ENCODE peak calls at places on chromosome 4, in nine cellular contexts. Z is upper lobe of right lung, L is NCI-H2171 treated with DMSO at 0.1 percent for 48 hours, M is T-helper 2 cell, P is EL, F is anterior cingulate cortex, A is COR-L47, R is lung, B is AML-193. X is an unnamed sample.

GRCh38 chr4:6942238-6942800 is 32.7 kb downstream of the TBC1D14 start:
- DNase-seq in L (no peak), F (no peak), B (peak; percentile 87), M (peak; percentile 58), P (peak; percentile 91), R (peak; percentile 39), A (no peak), Z (no peak), X (no peak)

GRCh38 chr4:6324999-6325790 is 55.5 kb downstream of the WFS1 start:
- DNase-seq in Z (peak; percentile 82), P (no peak), M (no peak), B (peak; percentile 4), A (no peak), R (peak; percentile 64), F (no peak), L (no peak), X (no peak)

GRCh38 chr4:1775731-1776500 is 17.2 kb upstream of the FGFR3 start:
- DNase-seq in Z (no peak), L (no peak), A (no peak), B (no peak), F (no peak), P (peak; percentile 55), M (no peak), R (no peak), X (no peak)

GRCh38 chr4:111813565-111814140 is 331.6 kb upstream of the FAM241A start:
- DNase-seq in R (no peak), L (no peak), M (no peak), Z (no peak), B (no peak), A (peak; percentile 25), F (no peak), P (no peak), X (peak; percentile 60)

GRCh38 chr4:87375719-87376291 is 15.2 kb downstream of the HSD17B11 start:
- DNase-seq in F (no peak), R (no peak), B (peak; percentile 52), P (peak; percentile 63), A (peak; percentile 32), M (no peak), L (no peak), Z (no peak), X (peak; percentile 38)

GRCh38 chr4:183945741-183946140 is 40.6 kb downstream of the STOX2 start:
- DNase-seq in F (no peak), M (no peak), Z (no peak), A (no peak), R (no peak), B (no peak), L (no peak), P (no peak), X (no peak)

GRCh38 chr4:96955226-96955625 is 1115.3 kb downstream of the PDHA2 start:
- DNase-seq in Z (no peak), R (no peak), L (no peak), A (no peak), B (no peak), F (no peak), P (no peak), M (no peak), X (no peak)

GRCh38 chr4:5800496-5800895 is 89.5 kb downstream of the EVC start:
- DNase-seq in P (no peak), M (no peak), B (no peak), L (no peak), Z (no peak), A (no peak), F (no peak), R (no peak), X (no peak)

GRCh38 chr4:150123982-150124670 is 45.9 kb downstream of the DCLK2 start:
- DNase-seq in A (no peak), F (no peak), M (no peak), P (no peak), L (no peak), B (no peak), R (no peak), Z (no peak), X (no peak)

GRCh38 chr4:18020671-18021469 is 685 bp downstream of the LCORL start:
- DNase-seq in F (peak; percentile 4), P (peak; percentile 86), M (peak; percentile 50), Z (peak; percentile 80), R (peak; percentile 71), L (peak; percentile 51), A (peak; percentile 89), B (peak; percentile 52), X (peak; percentile 46)

GRCh38 chr4:153257151-153257620 is 52.9 kb downstream of the TRIM2 start:
- DNase-seq in Z (no peak), B (no peak), A (peak; percentile 42), L (peak; percentile 66), M (no peak), P (peak; percentile 44), R (no peak), F (peak; percentile 29), X (peak; percentile 57)

GRCh38 chr4:101419324-101420135 is 72.2 kb upstream of the PPP3CA start:
- DNase-seq in P (no peak), B (no peak), F (no peak), Z (no peak), M (no peak), A (peak; percentile 69), R (no peak), L (peak; percentile 48), X (peak; percentile 22)

GRCh38 chr4:128590034-128590740 is 219.3 kb upstream of the JADE1 start:
- DNase-seq in F (no peak), M (no peak), A (no peak), R (no peak), L (no peak), P (no peak), Z (no peak), B (no peak), X (no peak)

GRCh38 chr4:73257995-73258667 is 467 bp downstream of the ANKRD17 start:
- DNase-seq in L (peak; percentile 9), B (no peak), R (peak; percentile 29), F (peak; percentile 53), Z (no peak), M (no peak), A (peak; percentile 66), P (peak; percentile 38), X (peak; percentile 58)

GRCh38 chr4:48905363-48906015 is 1.1 kb downstream of the OCIAD2 start:
- DNase-seq in M (no peak), L (no peak), Z (no peak), A (no peak), B (no peak), R (no peak), P (peak; percentile 49), F (no peak), X (no peak)

GRCh38 chr4:48667148-48667547 is 112.9 kb downstream of the FRYL start:
- DNase-seq in F (no peak), P (no peak), A (no peak), B (no peak), Z (no peak), M (no peak), R (no peak), L (no peak), X (no peak)

GRCh38 chr4:6379787-6380745 is 92.3 kb downstream of the PPP2R2C start:
- DNase-seq in A (no peak), Z (no peak), M (no peak), P (no peak), R (no peak), F (no peak), L (no peak), B (no peak), X (no peak)

GRCh38 chr4:26789208-26789607 is 71.4 kb upstream of the STIM2 start:
- DNase-seq in Z (no peak), M (no peak), L (no peak), A (no peak), R (no peak), F (no peak), B (no peak), P (no peak), X (no peak)

GRCh38 chr4:7905461-7905915 is 34.2 kb downstream of the AFAP1 start:
- DNase-seq in Z (no peak), P (peak; percentile 63), R (no peak), B (no peak), L (no peak), F (no peak), M (no peak), A (no peak), X (no peak)

GRCh38 chr4:1614502-1614853 is 69.6 kb downstream of the FAM53A start:
- DNase-seq in R (no peak), A (no peak), B (no peak), Z (no peak), F (no peak), L (no peak), M (no peak), P (no peak), X (no peak)

GRCh38 chr4:688695-689497 is at the start of gene SLC49A3:
- DNase-seq in F (no peak), M (no peak), R (no peak), L (no peak), A (no peak), P (no peak), Z (peak; percentile 80), B (no peak), X (no peak)

GRCh38 chr4:76800902-76801301 is 97.0 kb downstream of the SOWAHB start:
- DNase-seq in Z (no peak), M (no peak), P (no peak), R (no peak), L (no peak), A (no peak), B (no peak), F (no peak), X (no peak)

GRCh38 chr4:155612074-155612473 is 54.6 kb upstream of the GUCY1A1 start:
- DNase-seq in R (no peak), B (no peak), M (no peak), L (no peak), F (no peak), A (no peak), P (no peak), Z (no peak), X (no peak)

GRCh38 chr4:8704632-8705031 is 112.1 kb downstream of the CPZ start:
- DNase-seq in Z (peak; percentile 46), M (no peak), P (no peak), A (no peak), F (no peak), B (no peak), L (no peak), R (no peak), X (no peak)

GRCh38 chr4:118034061-118034785 is at the start of gene NDST3:
- DNase-seq in B (peak; percentile 91), F (no peak), P (peak; percentile 47), L (peak; percentile 73), M (no peak), Z (peak; percentile 68), R (peak; percentile 55), A (peak; percentile 87), X (peak; percentile 55)

GRCh38 chr4:7753271-7753670 is 186.4 kb downstream of the AFAP1 start:
- DNase-seq in A (no peak), P (no peak), B (no peak), M (no peak), R (no peak), L (no peak), F (no peak), Z (no peak), X (no peak)

GRCh38 chr4:90357117-90357710 is 230.0 kb downstream of the CCSER1 start:
- DNase-seq in M (no peak), F (no peak), A (peak; percentile 25), B (peak; percentile 75), L (peak; percentile 70), P (peak; percentile 12), Z (no peak), R (no peak), X (peak; percentile 64)

GRCh38 chr4:186689476-186689875 is 34.2 kb downstream of the FAT1 start:
- DNase-seq in A (no peak), Z (peak; percentile 71), B (no peak), L (no peak), M (no peak), P (no peak), F (no peak), R (peak; percentile 57), X (peak; percentile 26)

GRCh38 chr4:54232151-54232688 is 3.1 kb downstream of the PDGFRA start:
- DNase-seq in A (no peak), M (no peak), L (no peak), Z (no peak), F (no peak), B (no peak), R (no peak), P (peak; percentile 25), X (no peak)

GRCh38 chr4:168647976-168648375 is 151.1 kb downstream of the PALLD start:
- DNase-seq in F (no peak), M (no peak), R (no peak), B (no peak), L (no peak), A (no peak), P (no peak), Z (no peak), X (no peak)

GRCh38 chr4:164847016-164847415 is 30.0 kb upstream of the APELA start:
- DNase-seq in L (no peak), Z (no peak), P (no peak), M (no peak), B (no peak), R (no peak), A (no peak), F (no peak), X (no peak)